ENCODE peak calls at places on chromosomes 16 and 17, in four cellular contexts. M is PC-3, A is heart left ventricle, J is psoas muscle. Z is an unnamed sample. For H3K4me1, the result is how much of the 10 kb centered on the place peaks cover.

GRCh38 chr17:1180434-1180742 is 607 bp upstream of the ABR start:
- DNase-seq in A (no peak), M (no peak), J (no peak), Z (no peak)

GRCh38 chr17:16377804-16378400 is 3.0 kb upstream of the UBB start:
- DNase-seq in J (no peak), M (peak), A (no peak), Z (peak)

GRCh38 chr17:2695243-2695960 is 16.2 kb downstream of the CLUH start:
- DNase-seq in J (no peak), M (no peak), A (peak), Z (no peak)

GRCh38 chr17:42424991-42425610 is 2.0 kb upstream of the CAVIN1 start:
- DNase-seq in M (no peak), J (no peak), A (no peak), Z (peak)

GRCh38 chr17:65434251-65434650 is 127.2 kb downstream of the AXIN2 start:
- DNase-seq in M (no peak), J (no peak), A (no peak), Z (no peak)

GRCh38 chr17:63698381-63698885 is 1.5 kb downstream of the LIMD2 start:
- DNase-seq in J (no peak), A (no peak), M (no peak), Z (no peak)

GRCh38 chr17:59561042-59561441 is 4.4 kb upstream of the DHX40 start:
- DNase-seq in J (no peak), A (no peak), M (peak), Z (peak)

GRCh38 chr17:28346746-28347246 is 10.5 kb downstream of the POLDIP2 start:
- DNase-seq in A (no peak), J (no peak), M (no peak), Z (no peak)

GRCh38 chr16:27240948-27241531 is 27.5 kb downstream of the NSMCE1 start:
- DNase-seq in M (peak), J (no peak), A (no peak), Z (peak)

GRCh38 chr17:77735341-77736206 is 222.9 kb upstream of the TNRC6C start:
- DNase-seq in J (no peak), M (no peak), A (peak), Z (peak)
- H3K4me1 ChIP-seq in J (under half), M (under half), A (under half), Z (under half)

GRCh38 chr17:27296427-27296979 is 2.6 kb downstream of the WSB1 start:
- DNase-seq in M (peak), A (no peak), J (no peak), Z (peak)
- H3K4me1 ChIP-seq in M (under half), A (under half), J (under half), Z (under half)

GRCh38 chr16:68251812-68252211 is 6.6 kb downstream of the PLA2G15 start:
- DNase-seq in J (peak), A (peak), M (no peak), Z (no peak)
- H3K4me1 ChIP-seq in J (half or more), A (under half), M (under half), Z (under half)

GRCh38 chr16:22635801-22636200 is 125.1 kb downstream of the NPIPB5 start:
- DNase-seq in A (no peak), J (no peak), M (no peak), Z (no peak)

GRCh38 chr16:22633794-22634193 is 123.1 kb downstream of the NPIPB5 start:
- DNase-seq in M (no peak), A (no peak), J (no peak), Z (no peak)

GRCh38 chr16:22634913-22635312 is 124.2 kb downstream of the NPIPB5 start:
- DNase-seq in M (no peak), A (no peak), J (no peak), Z (no peak)

GRCh38 chr16:22633280-22633679 is 122.6 kb downstream of the NPIPB5 start:
- DNase-seq in M (no peak), J (no peak), A (no peak), Z (no peak)

GRCh38 chr16:22635345-22635744 is 124.7 kb downstream of the NPIPB5 start:
- DNase-seq in M (no peak), A (no peak), J (no peak), Z (no peak)
- H3K4me1 ChIP-seq in M (under half), A (under half), J (under half), Z (under half)

GRCh38 chr16:88630433-88630832 is 7.9 kb upstream of the IL17C start:
- DNase-seq in A (no peak), J (no peak), M (no peak), Z (no peak)

GRCh38 chr16:88629835-88630234 is 8.5 kb upstream of the IL17C start:
- DNase-seq in J (no peak), A (no peak), M (no peak), Z (no peak)

GRCh38 chr16:88626646-88627045 is 11.7 kb upstream of the IL17C start:
- DNase-seq in A (no peak), J (no peak), M (no peak), Z (no peak)

GRCh38 chr16:88628512-88628974 is 9.8 kb upstream of the IL17C start:
- DNase-seq in A (peak), J (no peak), M (peak), Z (no peak)

GRCh38 chr16:88627531-88628411 is 10.6 kb upstream of the IL17C start:
- DNase-seq in J (no peak), M (no peak), A (peak), Z (no peak)
- H3K4me1 ChIP-seq in J (under half), M (under half), A (under half), Z (under half)

Z was measured in adipocyte.